ENCODE peak calls at places on chromosomes 7 and 10, in eight cellular contexts. W, A, T, O, U, N, V and H are unnamed samples.

GRCh38 chr7:131328387-131329175 is 905 bp downstream of the MKLN1 start:
- DNase-seq in W (no peak), A (no peak), T (no peak), O (no peak), U (no peak), N (peak; percentile 31), V (no peak), H (no peak)

GRCh38 chr7:15603124-15603523 is 41.3 kb upstream of the AGMO start:
- DNase-seq in W (no peak), A (no peak), T (no peak), O (no peak), U (no peak), N (no peak), V (no peak), H (no peak)

GRCh38 chr10:5094265-5095205 is at the start of gene AKR1C3:
- DNase-seq in W (peak; percentile 48), A (no peak), T (no peak), O (no peak), U (no peak), N (no peak), V (peak; percentile 78), H (no peak)

GRCh38 chr7:117550625-117551024 is 70.8 kb downstream of the CFTR start:
- DNase-seq in W (no peak), A (no peak), T (no peak), O (no peak), U (no peak), N (no peak), V (no peak), H (no peak)

GRCh38 chr7:96915029-96915428 is 90.3 kb upstream of the DLX6 start:
- DNase-seq in W (no peak), A (no peak), T (no peak), O (no peak), U (no peak), N (no peak), V (no peak), H (no peak)

GRCh38 chr10:87976101-87976743 is 112.8 kb downstream of the PTEN start:
- DNase-seq in W (no peak), A (no peak), T (no peak), O (no peak), U (no peak), N (no peak), V (no peak), H (no peak)

GRCh38 chr7:30238721-30239441 is 45.5 kb upstream of the ZNRF2 start:
- DNase-seq in W (no peak), A (peak; percentile 75), T (peak; percentile 88), O (no peak), U (peak; percentile 64), N (peak; percentile 48), V (peak; percentile 91), H (peak; percentile 91)

GRCh38 chr7:120996983-120997334 is 8.4 kb downstream of the CPED1 start:
- DNase-seq in W (no peak), A (no peak), T (no peak), O (no peak), U (no peak), N (no peak), V (no peak), H (no peak)

GRCh38 chr10:129888784-129889616 is 75.1 kb downstream of the EBF3 start:
- DNase-seq in W (peak; percentile 93), A (no peak), T (no peak), O (no peak), U (no peak), N (peak; percentile 41), V (no peak), H (no peak)

GRCh38 chr10:103892181-103892580 is 25.8 kb downstream of the STN1 start:
- DNase-seq in W (no peak), A (no peak), T (no peak), O (no peak), U (no peak), N (no peak), V (no peak), H (no peak)

GRCh38 chr7:151428393-151429231 is 11.3 kb downstream of the CRYGN start:
- DNase-seq in W (peak; percentile 45), A (no peak), T (no peak), O (peak; percentile 62), U (no peak), N (no peak), V (peak; percentile 27), H (no peak)

GRCh38 chr7:36034020-36034419 is 119.0 kb upstream of the EEPD1 start:
- DNase-seq in W (no peak), A (no peak), T (no peak), O (no peak), U (no peak), N (no peak), V (no peak), H (no peak)

DNA sequence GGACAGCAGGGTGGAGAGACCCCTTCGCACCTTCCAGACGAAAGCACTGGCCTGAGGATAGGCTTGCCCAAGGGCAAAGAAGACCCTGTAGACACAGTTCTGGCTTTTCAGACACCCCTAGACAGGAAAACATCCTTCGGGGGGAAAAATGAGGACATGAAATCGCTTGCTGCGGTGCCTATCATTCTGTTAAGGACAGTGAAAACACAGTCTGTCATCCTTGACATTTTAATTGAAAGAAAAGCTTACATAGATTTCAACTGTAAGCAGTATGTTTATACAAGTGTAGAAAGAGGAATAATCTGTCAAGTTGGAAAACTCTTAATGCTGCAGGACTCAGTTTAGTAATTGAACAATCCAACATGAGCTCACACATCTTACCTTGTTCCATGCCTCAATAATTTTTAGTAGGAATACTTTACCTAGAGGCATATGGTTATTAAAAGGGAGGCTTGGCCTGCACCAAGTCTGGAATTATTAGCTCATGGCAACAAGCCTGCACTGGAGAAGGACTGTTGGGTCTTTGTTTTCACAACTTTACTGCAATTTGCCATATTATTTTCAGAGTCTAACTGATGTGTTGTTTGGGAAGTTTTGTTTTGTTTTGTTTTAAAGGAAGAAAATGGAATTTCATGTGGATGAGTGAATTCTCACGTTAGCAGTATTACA is 243.5 kb downstream of the TRIL start:
- DNase-seq in W (no peak), A (no peak), T (no peak), O (no peak), U (no peak), N (no peak), V (no peak), H (no peak)
- H3K4me3 ChIP-seq in W (no peak overlapping the region), A (no peak overlapping the region), T (no peak overlapping the region), O (no peak overlapping the region), U (no peak overlapping the region), N (no peak overlapping the region), V (no peak overlapping the region), H (no peak overlapping the region)

GRCh38 chr10:11548763-11549089 is 62.7 kb downstream of the USP6NL start:
- DNase-seq in W (no peak), A (no peak), T (no peak), O (no peak), U (no peak), N (no peak), V (no peak), H (no peak)
- TF ChIP-seq EP300 in W (no peak), A (no peak), T (no peak), O (no peak), U (no peak), N (no peak), V (no peak), H (no peak)

GRCh38 chr7:81990395-81990794 is 220.5 kb upstream of the HGF start:
- DNase-seq in W (no peak), A (no peak), T (no peak), O (no peak), U (no peak), N (no peak), V (no peak), H (no peak)
- H3K36me3 ChIP-seq in W (no peaks in the 10 kb centered on the region), A (no peaks in the 10 kb centered on the region), T (peaks cover 13% of the 10 kb centered on the region), O (no peaks in the 10 kb centered on the region), U (no peaks in the 10 kb centered on the region), N (no peaks in the 10 kb centered on the region), V (no peaks in the 10 kb centered on the region), H (no peaks in the 10 kb centered on the region)

GRCh38 chr7:80078159-80078731 is 56.4 kb upstream of the GNAI1 start:
- DNase-seq in W (no peak), A (no peak), T (no peak), O (no peak), U (no peak), N (no peak), V (no peak), H (no peak)
- H3K4me3 ChIP-seq in W (no peak overlapping the region), A (no peak overlapping the region), T (peak overlapping the region; percentile 32), O (peak overlapping the region; percentile 18), U (no peak overlapping the region), N (peak overlapping the region; percentile 15), V (no peak overlapping the region), H (peak overlapping the region; percentile 36)

GRCh38 chr10:44462338-44462914 is 77.5 kb upstream of the CXCL12 start:
- DNase-seq in W (no peak), A (no peak), T (no peak), O (no peak), U (no peak), N (no peak), V (no peak), H (peak; percentile 39)

GRCh38 chr10:44464503-44464902 is 79.6 kb upstream of the CXCL12 start:
- DNase-seq in W (no peak), A (no peak), T (no peak), O (no peak), U (no peak), N (no peak), V (no peak), H (no peak)

GRCh38 chr10:44466236-44466635 is 81.3 kb upstream of the CXCL12 start:
- DNase-seq in W (no peak), A (no peak), T (no peak), O (no peak), U (no peak), N (no peak), V (no peak), H (no peak)

GRCh38 chr10:44465430-44466115 is 80.7 kb upstream of the CXCL12 start:
- DNase-seq in W (no peak), A (no peak), T (no peak), O (no peak), U (no peak), N (no peak), V (no peak), H (no peak)

DNA sequence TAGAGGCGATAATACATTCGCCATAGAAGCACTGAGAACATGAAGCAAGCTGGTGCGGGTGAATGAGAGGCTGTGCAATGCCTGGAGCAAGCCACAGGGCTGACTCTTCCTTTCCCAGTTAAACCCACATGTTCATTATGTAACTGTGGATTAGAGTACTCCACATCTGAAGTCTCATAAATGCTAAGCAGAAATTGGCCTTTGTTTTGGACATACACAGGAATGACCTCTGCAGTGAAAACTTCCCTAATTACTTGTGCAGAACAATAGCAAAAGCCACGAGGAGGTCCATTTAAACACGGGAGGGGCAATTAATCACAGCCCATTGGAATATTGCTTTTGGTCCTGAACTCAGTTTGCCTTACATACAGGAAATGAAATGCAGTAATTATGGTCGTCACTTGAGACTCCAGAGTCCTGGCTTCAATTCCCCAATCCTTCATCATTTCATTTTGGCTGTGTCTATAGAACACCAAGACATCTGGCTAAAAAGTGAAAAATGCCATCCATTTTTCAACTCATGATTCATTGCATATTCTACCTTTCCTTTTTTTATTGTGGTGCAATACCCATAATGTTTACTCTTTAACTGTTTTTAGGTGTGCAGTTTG is 78.7 kb upstream of the CXCL12 start:
- DNase-seq in W (no peak), A (no peak), T (no peak), O (no peak), U (no peak), N (no peak), V (no peak), H (peak; percentile 66)
- TF ChIP-seq EP300 in W (no peak), A (no peak), T (no peak), O (no peak), U (no peak), N (no peak), V (no peak), H (no peak)

GRCh38 chr10:78035933-78036583 is 2.4 kb downstream of the RPS24 start:
- DNase-seq in W (no peak), A (no peak), T (no peak), O (no peak), U (no peak), N (no peak), V (no peak), H (no peak)
- H3K36me3 ChIP-seq in W (peaks cover 34% of the 10 kb centered on the region), A (peaks cover 47% of the 10 kb centered on the region), T (peaks cover 60% of the 10 kb centered on the region), O (no peaks in the 10 kb centered on the region), U (peaks cover 46% of the 10 kb centered on the region), N (no peaks in the 10 kb centered on the region), V (peaks cover 60% of the 10 kb centered on the region), H (peaks cover 45% of the 10 kb centered on the region)